ENCODE peak calls at places on chromosomes 7 and 10, in four cellular contexts. One of them, this sample, is unnamed.

GRCh38 chr7:27198871-27199801 is 755 bp downstream of the HOXA13 start:
- DNase-seq in right lobe of liver: peak
- DNase-seq in spleen: peak
- DNase-seq in sigmoid colon: no peak
- DNase-seq in this sample: no peak

GRCh38 chr7:87220734-87221215 is 1.2 kb upstream of the TMEM243 start:
- DNase-seq in right lobe of liver: no peak
- DNase-seq in spleen: no peak
- DNase-seq in sigmoid colon: no peak
- DNase-seq in this sample: peak

GRCh38 chr7:113918946-113919345 is at the start of gene PPP1R3A:
- DNase-seq in right lobe of liver: no peak
- DNase-seq in spleen: no peak
- DNase-seq in sigmoid colon: no peak
- DNase-seq in this sample: no peak

GRCh38 chr10:131213651-131214505 is 97.6 kb downstream of the TCERG1L start:
- DNase-seq in right lobe of liver: no peak
- DNase-seq in spleen: no peak
- DNase-seq in sigmoid colon: no peak
- DNase-seq in this sample: no peak

GRCh38 chr10:57818522-57818921 is 449.2 kb downstream of the IPMK start:
- DNase-seq in right lobe of liver: no peak
- DNase-seq in spleen: no peak
- DNase-seq in sigmoid colon: no peak
- DNase-seq in this sample: no peak

GRCh38 chr10:24483701-24484100 is 240.0 kb downstream of the ARHGAP21 start:
- DNase-seq in right lobe of liver: no peak
- DNase-seq in spleen: no peak
- DNase-seq in sigmoid colon: no peak
- DNase-seq in this sample: no peak

GRCh38 chr10:28432210-28432676 is 100.7 kb upstream of the WAC start:
- DNase-seq in right lobe of liver: peak
- DNase-seq in spleen: no peak
- DNase-seq in sigmoid colon: peak
- DNase-seq in this sample: peak

GRCh38 chr7:11648980-11649379 is 183.0 kb downstream of the THSD7A start:
- DNase-seq in right lobe of liver: no peak
- DNase-seq in spleen: no peak
- DNase-seq in sigmoid colon: no peak
- DNase-seq in this sample: no peak

GRCh38 chr10:30850776-30851175 is 180.9 kb downstream of the ZNF438 start:
- DNase-seq in right lobe of liver: no peak
- DNase-seq in spleen: no peak
- DNase-seq in sigmoid colon: no peak
- DNase-seq in this sample: no peak

GRCh38 chr7:44534501-44534900 is 6.6 kb downstream of the NPC1L1 start:
- DNase-seq in right lobe of liver: no peak
- DNase-seq in spleen: no peak
- DNase-seq in sigmoid colon: no peak
- DNase-seq in this sample: no peak
- TF ChIP-seq POLR2A in right lobe of liver: no peak
- TF ChIP-seq POLR2A in spleen: no peak
- TF ChIP-seq POLR2A in sigmoid colon: no peak
- TF ChIP-seq POLR2A in this sample: no peak

GRCh38 chr10:49538381-49539319 is at the start of gene ERCC6:
- DNase-seq in right lobe of liver: peak
- DNase-seq in spleen: peak
- DNase-seq in sigmoid colon: peak
- DNase-seq in this sample: peak
- TF ChIP-seq POLR2A in right lobe of liver: peak
- TF ChIP-seq POLR2A in spleen: no peak
- TF ChIP-seq POLR2A in sigmoid colon: peak
- TF ChIP-seq POLR2A in this sample: peak

GRCh38 chr7:12834782-12835181 is 147.3 kb downstream of the ARL4A start:
- DNase-seq in right lobe of liver: no peak
- DNase-seq in spleen: no peak
- DNase-seq in sigmoid colon: no peak
- DNase-seq in this sample: no peak
- TF ChIP-seq POLR2A in right lobe of liver: no peak
- TF ChIP-seq POLR2A in spleen: no peak
- TF ChIP-seq POLR2A in sigmoid colon: no peak
- TF ChIP-seq POLR2A in this sample: no peak

GRCh38 chr7:4700577-4701235 is 18.6 kb downstream of the FOXK1 start:
- DNase-seq in right lobe of liver: peak
- DNase-seq in spleen: no peak
- DNase-seq in sigmoid colon: no peak
- DNase-seq in this sample: no peak
- TF ChIP-seq POLR2A in right lobe of liver: no peak
- TF ChIP-seq POLR2A in spleen: no peak
- TF ChIP-seq POLR2A in sigmoid colon: no peak
- TF ChIP-seq POLR2A in this sample: no peak

GRCh38 chr7:102869195-102869594 is 43.6 kb upstream of the LRRC17 start:
- DNase-seq in right lobe of liver: no peak
- DNase-seq in spleen: no peak
- DNase-seq in sigmoid colon: no peak
- DNase-seq in this sample: no peak

GRCh38 chr7:102874166-102874829 is 38.5 kb upstream of the LRRC17 start:
- DNase-seq in right lobe of liver: no peak
- DNase-seq in spleen: no peak
- DNase-seq in sigmoid colon: no peak
- DNase-seq in this sample: no peak

GRCh38 chr7:102873470-102874165 is 39.2 kb upstream of the LRRC17 start:
- DNase-seq in right lobe of liver: no peak
- DNase-seq in spleen: no peak
- DNase-seq in sigmoid colon: no peak
- DNase-seq in this sample: no peak

GRCh38 chr7:102874966-102875365 is 37.8 kb upstream of the LRRC17 start:
- DNase-seq in right lobe of liver: no peak
- DNase-seq in spleen: no peak
- DNase-seq in sigmoid colon: no peak
- DNase-seq in this sample: no peak

GRCh38 chr7:102872460-102872859 is 40.3 kb upstream of the LRRC17 start:
- DNase-seq in right lobe of liver: no peak
- DNase-seq in spleen: no peak
- DNase-seq in sigmoid colon: no peak
- DNase-seq in this sample: no peak
- TF ChIP-seq POLR2A in right lobe of liver: no peak
- TF ChIP-seq POLR2A in spleen: no peak
- TF ChIP-seq POLR2A in sigmoid colon: no peak
- TF ChIP-seq POLR2A in this sample: no peak

GRCh38 chr7:5532520-5533335 is 109.1 kb upstream of the TNRC18 start:
- DNase-seq in right lobe of liver: peak
- DNase-seq in spleen: peak
- DNase-seq in sigmoid colon: peak
- DNase-seq in this sample: peak
- TF ChIP-seq POLR2A in right lobe of liver: no peak
- TF ChIP-seq POLR2A in spleen: no peak
- TF ChIP-seq POLR2A in sigmoid colon: no peak
- TF ChIP-seq POLR2A in this sample: no peak

GRCh38 chr7:149620961-149621360 is 123.4 kb upstream of the ZNF746 start:
- DNase-seq in right lobe of liver: no peak
- DNase-seq in spleen: peak
- DNase-seq in sigmoid colon: no peak
- DNase-seq in this sample: no peak
- TF ChIP-seq POLR2A in right lobe of liver: no peak
- TF ChIP-seq POLR2A in spleen: no peak
- TF ChIP-seq POLR2A in sigmoid colon: no peak
- TF ChIP-seq POLR2A in this sample: no peak

DNA sequence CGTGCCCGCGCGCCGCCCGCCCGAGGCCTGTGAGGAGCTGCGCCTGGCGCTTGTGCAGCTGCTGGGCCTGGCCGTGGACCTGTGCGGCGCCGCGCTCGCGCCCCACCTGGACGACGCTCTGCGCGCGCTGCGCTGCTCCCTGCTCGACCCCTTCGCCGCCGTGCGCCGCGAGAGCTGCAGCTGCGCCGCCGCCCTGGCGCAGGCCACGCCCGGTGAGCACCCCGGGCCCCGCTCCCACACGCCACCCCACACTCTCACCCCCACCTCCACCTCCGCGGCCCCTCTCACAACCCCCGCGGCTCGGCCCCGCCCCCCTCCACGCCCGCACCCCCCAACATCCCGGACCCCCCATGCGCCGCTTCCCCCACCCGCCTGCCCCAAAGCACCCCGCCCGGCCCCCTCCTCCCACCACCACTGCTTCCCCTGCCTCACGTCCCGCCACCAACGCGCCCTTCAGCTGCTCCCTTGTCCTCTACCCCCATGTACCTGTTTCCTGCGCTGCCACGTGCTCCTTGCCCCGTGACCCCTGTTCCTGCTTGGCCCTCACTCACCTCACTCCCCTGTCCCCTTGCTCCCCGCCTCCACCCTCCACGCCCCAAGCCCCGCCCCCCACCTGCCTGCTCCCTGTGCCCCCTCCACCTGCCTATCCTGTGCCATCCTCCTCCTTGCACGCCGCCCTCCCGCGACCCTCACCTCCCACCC is at the start of gene PRKAR1B:
- DNase-seq in right lobe of liver: no peak
- DNase-seq in spleen: peak
- DNase-seq in sigmoid colon: peak
- DNase-seq in this sample: peak
- TF ChIP-seq POLR2A in right lobe of liver: no peak
- TF ChIP-seq POLR2A in spleen: no peak
- TF ChIP-seq POLR2A in sigmoid colon: no peak
- TF ChIP-seq POLR2A in this sample: no peak

GRCh38 chr7:102464577-102465280 is at the start of the genes ALKBH4 and LRWD1:
- DNase-seq in right lobe of liver: peak
- DNase-seq in spleen: peak
- DNase-seq in sigmoid colon: peak
- DNase-seq in this sample: peak
- TF ChIP-seq POLR2A in right lobe of liver: peak
- TF ChIP-seq POLR2A in spleen: no peak
- TF ChIP-seq POLR2A in sigmoid colon: peak
- TF ChIP-seq POLR2A in this sample: peak

GRCh38 chr7:134458341-134458805 is 527 bp downstream of the AKR1B1 start:
- DNase-seq in right lobe of liver: peak
- DNase-seq in spleen: peak
- DNase-seq in sigmoid colon: peak
- DNase-seq in this sample: peak

GRCh38 chr7:134461921-134462320 is 3.0 kb upstream of the AKR1B1 start:
- DNase-seq in right lobe of liver: no peak
- DNase-seq in spleen: no peak
- DNase-seq in sigmoid colon: no peak
- DNase-seq in this sample: no peak

GRCh38 chr7:134460000-134460399 is 1.1 kb upstream of the AKR1B1 start:
- DNase-seq in right lobe of liver: no peak
- DNase-seq in spleen: no peak
- DNase-seq in sigmoid colon: no peak
- DNase-seq in this sample: no peak

GRCh38 chr7:134457166-134457565 is 1.7 kb downstream of the AKR1B1 start:
- DNase-seq in right lobe of liver: no peak
- DNase-seq in spleen: no peak
- DNase-seq in sigmoid colon: no peak
- DNase-seq in this sample: no peak

GRCh38 chr7:134458806-134459698 is at the start of gene AKR1B1:
- DNase-seq in right lobe of liver: peak
- DNase-seq in spleen: peak
- DNase-seq in sigmoid colon: peak
- DNase-seq in this sample: peak
- TF ChIP-seq POLR2A in right lobe of liver: peak
- TF ChIP-seq POLR2A in spleen: no peak
- TF ChIP-seq POLR2A in sigmoid colon: peak
- TF ChIP-seq POLR2A in this sample: peak

This sample was measured in ovary.